ENCODE peak calls at places on chromosome 9, in four cellular contexts. T is OCI-LY7; P is dorsolateral prefrontal cortex; H is CD4-positive, alpha-beta T cell. V is an unnamed sample.

GRCh38 chr9:80592413-80592812 is 1020.6 kb downstream of the TLE4 start:
- DNase-seq in T (no peak), P (no peak), H (no peak), V (no peak)

GRCh38 chr9:135604437-135605237 is 34.7 kb downstream of the GLT6D1 start:
- DNase-seq in T (no peak), P (peak; percentile 42), H (no peak), V (no peak)

GRCh38 chr9:8114826-8115225 is 315.2 kb upstream of the DMAC1 start:
- DNase-seq in T (no peak), P (no peak), H (no peak), V (no peak)

GRCh38 chr9:36893911-36894310 is 140.2 kb downstream of the PAX5 start:
- DNase-seq in T (no peak), P (no peak), H (no peak), V (no peak)

GRCh38 chr9:129023036-129023907 is 4.9 kb downstream of the SH3GLB2 start:
- DNase-seq in T (no peak), P (peak; percentile 67), H (no peak), V (no peak)

GRCh38 chr9:3906437-3907213 is 380.8 kb upstream of the RFX3 start:
- DNase-seq in T (no peak), P (no peak), H (no peak), V (no peak)

GRCh38 chr9:76415154-76415553 is 20.9 kb upstream of the RFK start:
- DNase-seq in T (no peak), P (no peak), H (no peak), V (no peak)

GRCh38 chr9:98808411-98808815 is 943 bp downstream of the GALNT12 start:
- DNase-seq in T (no peak), P (no peak), H (no peak), V (no peak)

GRCh38 chr9:37920471-37921167 is 16.7 kb upstream of the SLC25A51 start:
- DNase-seq in T (peak; percentile 50), P (no peak), H (no peak), V (no peak)

GRCh38 chr9:69817202-69817601 is 3.4 kb upstream of the CFAP95 start:
- DNase-seq in T (no peak), P (no peak), H (no peak), V (no peak)

GRCh38 chr9:72305102-72305546 is 59.9 kb downstream of the ZFAND5 start:
- DNase-seq in T (no peak), P (peak; percentile 47), H (no peak), V (peak; percentile 8)

GRCh38 chr9:35560625-35561337 is 44.3 kb upstream of the TESK1 start:
- DNase-seq in T (no peak), P (no peak), H (no peak), V (no peak)

GRCh38 chr9:108019821-108020220 is 530.3 kb upstream of the KLF4 start:
- DNase-seq in T (no peak), P (no peak), H (no peak), V (no peak)

GRCh38 chr9:138114501-138115245 is 237.1 kb downstream of the CACNA1B start:
- DNase-seq in T (no peak), P (no peak), H (no peak), V (no peak)

GRCh38 chr9:826500-827280 is 14.8 kb upstream of the DMRT1 start:
- DNase-seq in T (no peak), P (no peak), H (no peak), V (no peak)

GRCh38 chr9:120914953-120915352 is 11.6 kb downstream of the TRAF1 start:
- DNase-seq in T (no peak), P (no peak), H (no peak), V (no peak)

GRCh38 chr9:94065535-94065961 is 18.7 kb upstream of the PTPDC1 start:
- DNase-seq in T (peak; percentile 83), P (peak; percentile 55), H (peak; percentile 68), V (peak; percentile 63)

GRCh38 chr9:15370496-15371464 is 51.9 kb upstream of the SNAPC3 start:
- DNase-seq in T (no peak), P (no peak), H (no peak), V (no peak)

GRCh38 chr9:113493080-113493615 is 29.6 kb downstream of the RGS3 start:
- DNase-seq in T (no peak), P (no peak), H (no peak), V (no peak)

GRCh38 chr9:93059097-93059959 is 827 bp downstream of the SUSD3 start:
- DNase-seq in T (peak; percentile 66), P (no peak), H (no peak), V (no peak)

GRCh38 chr9:27496134-27496504 is 28.0 kb upstream of the IFNK start:
- DNase-seq in T (no peak), P (no peak), H (no peak), V (no peak)

GRCh38 chr9:124941689-124942561 is 1.0 kb upstream of the GOLGA1 start:
- DNase-seq in T (peak; percentile 88), P (peak; percentile 56), H (peak; percentile 61), V (peak; percentile 66)

GRCh38 chr9:77843088-77843985 is 188.3 kb downstream of the GNAQ start:
- DNase-seq in T (no peak), P (no peak), H (no peak), V (no peak)

GRCh38 chr9:107467416-107467815 is 22.2 kb downstream of the KLF4 start:
- DNase-seq in T (no peak), P (no peak), H (no peak), V (no peak)

GRCh38 chr9:8558176-8558575 is 758.6 kb upstream of the DMAC1 start:
- DNase-seq in T (no peak), P (no peak), H (no peak), V (no peak)

GRCh38 chr9:38067611-38067891 is 1.5 kb downstream of the SHB start:
- DNase-seq in T (no peak), P (no peak), H (no peak), V (no peak)

GRCh38 chr9:131254107-131254491 is 22.2 kb downstream of the FAM78A start:
- DNase-seq in T (peak; percentile 82), P (no peak), H (no peak), V (no peak)

GRCh38 chr9:134751630-134752029 is 110.0 kb downstream of the COL5A1 start:
- DNase-seq in T (no peak), P (no peak), H (no peak), V (no peak)

GRCh38 chr9:28899267-28899666 is 1326.0 kb upstream of the C9orf72 start:
- DNase-seq in T (no peak), P (no peak), H (no peak), V (no peak)

GRCh38 chr9:89481161-89481915 is 16.6 kb downstream of the SEMA4D start:
- DNase-seq in T (peak; percentile 41), P (no peak), H (no peak), V (peak; percentile 46)

GRCh38 chr9:89482056-89482784 is 15.7 kb downstream of the SEMA4D start:
- DNase-seq in T (no peak), P (peak; percentile 64), H (no peak), V (no peak)

GRCh38 chr9:89482950-89483349 is 15.0 kb downstream of the SEMA4D start:
- DNase-seq in T (no peak), P (peak; percentile 57), H (no peak), V (no peak)

GRCh38 chr9:89484475-89485404 is 13.2 kb downstream of the SEMA4D start:
- DNase-seq in T (peak; percentile 48), P (no peak), H (no peak), V (no peak)

GRCh38 chr9:89483592-89484474 is 14.1 kb downstream of the SEMA4D start:
- DNase-seq in T (peak; percentile 72), P (peak; percentile 60), H (peak; percentile 54), V (peak; percentile 72)
- H3K27ac ChIP-seq in T (no peak overlapping the region), P (peak overlapping the region; percentile 84), H (peak overlapping the region; percentile 67), V (peak overlapping the region; percentile 58)

DNA sequence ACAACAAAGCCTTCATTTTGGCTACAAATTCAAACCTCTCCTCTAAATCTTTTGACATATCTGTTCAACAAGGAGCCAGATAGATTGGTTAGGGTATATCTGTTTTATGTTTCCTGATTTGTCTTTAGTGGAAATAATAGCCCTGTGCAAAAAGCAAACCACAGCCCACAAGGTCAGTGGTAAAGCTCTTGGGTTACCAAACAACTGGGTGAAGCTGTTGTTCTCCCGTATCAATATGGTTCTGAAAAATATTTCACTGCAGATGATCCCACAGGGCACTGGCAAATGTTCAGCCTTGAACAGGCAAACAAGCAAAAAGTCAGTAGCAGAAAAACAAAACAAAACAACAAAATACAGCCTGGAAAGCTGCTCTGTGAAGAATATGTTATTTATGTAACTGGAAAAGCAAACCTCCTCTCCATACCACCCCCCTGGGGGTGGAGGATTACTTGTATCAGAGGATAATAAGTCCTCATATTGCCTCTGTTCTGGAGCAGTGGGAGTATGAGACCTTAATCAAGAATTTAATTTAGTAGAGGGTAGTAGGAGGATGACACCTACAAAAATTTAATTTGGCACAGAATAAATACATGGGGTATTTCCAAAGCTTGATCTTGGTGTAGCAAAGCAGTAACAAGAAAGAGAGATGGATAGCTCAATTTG is 20.8 kb upstream of the PTBP3 start:
- DNase-seq in T (no peak), P (no peak), H (no peak), V (no peak)
- H3K27ac ChIP-seq in T (no peak overlapping the region), P (no peak overlapping the region), H (no peak overlapping the region), V (no peak overlapping the region)

GRCh38 chr9:127132921-127133647 is 10.6 kb upstream of the ANGPTL2 start:
- DNase-seq in T (no peak), P (no peak), H (no peak), V (no peak)

GRCh38 chr9:127131871-127132270 is 9.4 kb upstream of the ANGPTL2 start:
- DNase-seq in T (no peak), P (no peak), H (no peak), V (no peak)

GRCh38 chr9:127133739-127134167 is 11.3 kb upstream of the ANGPTL2 start:
- DNase-seq in T (no peak), P (peak; percentile 77), H (no peak), V (no peak)

GRCh38 chr9:127130661-127131538 is 8.5 kb upstream of the ANGPTL2 start:
- DNase-seq in T (no peak), P (peak; percentile 71), H (no peak), V (no peak)

DNA sequence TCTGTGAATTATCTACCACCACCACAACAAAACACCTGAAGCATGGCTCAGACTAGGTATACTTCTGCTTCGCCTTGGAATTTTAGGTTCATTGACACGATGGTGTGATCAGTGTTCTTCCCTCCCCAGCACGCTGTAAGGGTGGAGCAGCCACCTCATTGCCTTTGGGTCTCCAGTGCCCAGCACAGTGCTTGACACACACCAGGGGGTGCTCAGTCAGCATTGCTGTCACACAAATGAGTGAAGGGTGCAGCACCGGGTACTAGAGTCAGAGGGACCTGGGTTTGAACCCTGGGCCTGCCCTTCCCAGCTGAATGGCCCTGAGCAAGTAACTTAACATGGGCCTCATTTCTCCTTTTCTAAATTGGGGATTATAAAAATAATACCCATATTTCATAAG is 9.9 kb upstream of the ANGPTL2 start:
- DNase-seq in T (no peak), P (no peak), H (no peak), V (no peak)
- H3K27ac ChIP-seq in T (no peak overlapping the region), P (peak overlapping the region; percentile 99), H (no peak overlapping the region), V (no peak overlapping the region)

GRCh38 chr9:100499460-100499859 is 26.5 kb downstream of the TMEFF1 start:
- DNase-seq in T (no peak), P (no peak), H (no peak), V (no peak)

GRCh38 chr9:100505564-100506159 is 32.7 kb downstream of the TMEFF1 start:
- DNase-seq in T (peak; percentile 75), P (no peak), H (peak; percentile 33), V (peak; percentile 17)

GRCh38 chr9:100498592-100498991 is 25.6 kb downstream of the TMEFF1 start:
- DNase-seq in T (no peak), P (no peak), H (no peak), V (no peak)

DNA sequence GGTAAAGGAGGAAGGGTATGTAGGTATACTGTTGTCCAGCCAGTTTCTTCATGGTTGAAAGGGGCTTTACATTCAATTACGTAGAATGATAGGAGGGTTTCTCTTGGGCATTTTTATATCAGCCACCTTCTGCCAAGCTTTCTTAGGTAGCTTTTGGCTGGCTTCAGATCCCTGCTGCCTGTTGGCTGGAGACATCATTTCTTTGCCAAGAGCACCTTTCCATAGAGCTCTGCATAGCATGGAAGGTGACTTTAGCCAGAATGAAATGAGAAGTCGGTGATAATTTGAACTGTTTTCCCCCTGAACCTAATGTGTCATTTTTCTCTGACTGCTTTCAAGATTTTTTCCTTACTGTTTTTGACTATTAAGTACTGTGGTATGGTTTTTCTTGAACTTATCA is 26.9 kb downstream of the TMEFF1 start:
- DNase-seq in T (no peak), P (no peak), H (no peak), V (no peak)
- H3K27ac ChIP-seq in T (no peak overlapping the region), P (no peak overlapping the region), H (no peak overlapping the region), V (no peak overlapping the region)

V was measured in CD4-positive, alpha-beta memory T cell.